ENCODE peak calls at places on chromosomes 3 and 15, in six cellular contexts. D is Peyer's patch; C is uterus; Q is ascending aorta; J is spleen; W is CD8-positive, alpha-beta T cell. X is an unnamed sample. For H3K4me1, the result is how much of the 10 kb centered on the place peaks cover.

GRCh38 chr15:80674245-80674614 is 20.9 kb upstream of the ABHD17C start:
- DNase-seq in J (no peak), Q (no peak), W (no peak), D (no peak), C (no peak), X (no peak)

GRCh38 chr15:84827246-84827645 is 10.1 kb downstream of the ALPK3 start:
- DNase-seq in Q (peak), C (no peak), W (no peak), J (no peak), D (no peak), X (no peak)

GRCh38 chr3:115359507-115359906 is 212.4 kb upstream of the ZBTB20 start:
- DNase-seq in C (no peak), J (no peak), W (no peak), Q (no peak), D (no peak), X (no peak)

GRCh38 chr15:29139540-29140459 is 129.8 kb downstream of the NSMCE3 start:
- DNase-seq in J (peak), Q (peak), W (peak), D (peak), C (no peak), X (no peak)

GRCh38 chr3:119580148-119580760 is 962 bp downstream of the ADPRH start:
- DNase-seq in J (peak), D (peak), Q (no peak), C (peak), W (no peak), X (no peak)

GRCh38 chr3:160434071-160434470 is 15.5 kb downstream of the TRIM59 start:
- DNase-seq in D (no peak), Q (no peak), C (no peak), W (no peak), J (no peak), X (no peak)

GRCh38 chr3:16993227-16993626 is 108.5 kb downstream of the PLCL2 start:
- DNase-seq in C (no peak), J (no peak), Q (no peak), D (no peak), W (no peak), X (no peak)

GRCh38 chr3:156609546-156609945 is 54.6 kb upstream of the SSR3 start:
- DNase-seq in W (no peak), C (no peak), D (no peak), J (no peak), Q (no peak), X (no peak)

GRCh38 chr3:94246136-94246535 is 183.3 kb downstream of the NSUN3 start:
- DNase-seq in W (no peak), Q (no peak), D (no peak), C (no peak), J (no peak), X (no peak)

GRCh38 chr3:77684115-77684514 is 644.2 kb downstream of the ROBO2 start:
- DNase-seq in Q (no peak), D (no peak), W (no peak), C (no peak), J (no peak), X (no peak)

GRCh38 chr3:4660936-4661335 is 167.8 kb downstream of the ITPR1 start:
- DNase-seq in W (no peak), J (no peak), D (no peak), Q (no peak), C (no peak), X (peak)
- H3K4me1 ChIP-seq in W (under half), J (under half), D (under half), Q (under half), C (under half), X (under half)

GRCh38 chr15:78052545-78052944 is 25.0 kb downstream of the TBC1D2B start:
- DNase-seq in D (no peak), Q (no peak), W (no peak), C (no peak), J (no peak), X (no peak)

GRCh38 chr15:78055923-78056713 is 21.4 kb downstream of the TBC1D2B start:
- DNase-seq in D (peak), W (no peak), C (no peak), Q (peak), J (no peak), X (no peak)

GRCh38 chr15:78056714-78057269 is 20.7 kb downstream of the TBC1D2B start:
- DNase-seq in D (peak), J (no peak), C (no peak), Q (peak), W (no peak), X (no peak)

GRCh38 chr15:78054971-78055370 is 22.5 kb downstream of the TBC1D2B start:
- DNase-seq in D (no peak), W (no peak), Q (no peak), C (no peak), J (no peak), X (no peak)

GRCh38 chr15:78054518-78054917 is 23.0 kb downstream of the TBC1D2B start:
- DNase-seq in Q (no peak), C (no peak), J (no peak), W (no peak), D (no peak), X (no peak)
- H3K4me1 ChIP-seq in Q (under half), C (under half), J (half or more), W (half or more), D (under half), X (half or more)

DNA sequence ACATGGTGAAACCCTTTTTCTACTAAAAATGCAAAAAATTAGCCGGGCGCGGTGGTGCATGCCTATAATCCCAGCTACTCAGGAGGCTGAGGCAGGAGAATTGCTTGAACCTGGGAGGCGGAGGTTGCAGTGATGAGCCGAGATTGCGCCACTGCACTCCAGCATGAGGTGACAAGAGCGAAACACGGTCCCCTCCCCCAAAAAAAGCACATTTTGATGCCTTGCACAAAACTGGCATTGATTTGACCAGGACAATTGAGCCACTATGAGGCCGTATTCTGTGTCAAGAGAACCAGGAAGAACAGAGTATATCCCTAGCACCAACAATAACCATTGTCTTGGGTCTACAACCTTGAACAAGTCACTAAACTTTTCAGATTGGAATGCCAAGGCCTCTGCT is 50.6 kb downstream of the SH3BP5 start:
- DNase-seq in C (no peak), J (no peak), W (no peak), D (no peak), Q (no peak), X (no peak)
- H3K4me1 ChIP-seq in C (under half), J (under half), W (under half), D (under half), Q (under half), X (under half)

GRCh38 chr3:10389341-10389740 is 68.4 kb upstream of the SEC13 start:
- DNase-seq in W (no peak), C (no peak), D (no peak), Q (no peak), J (no peak), X (no peak)

GRCh38 chr3:10391391-10391790 is 70.5 kb upstream of the SEC13 start:
- DNase-seq in W (peak), Q (no peak), C (no peak), D (no peak), J (peak), X (no peak)

GRCh38 chr3:10389995-10390394 is 69.1 kb upstream of the SEC13 start:
- DNase-seq in D (no peak), J (peak), Q (no peak), W (no peak), C (no peak), X (no peak)

GRCh38 chr3:10392244-10392643 is 71.3 kb upstream of the SEC13 start:
- DNase-seq in Q (no peak), W (no peak), C (no peak), J (peak), D (no peak), X (no peak)

DNA sequence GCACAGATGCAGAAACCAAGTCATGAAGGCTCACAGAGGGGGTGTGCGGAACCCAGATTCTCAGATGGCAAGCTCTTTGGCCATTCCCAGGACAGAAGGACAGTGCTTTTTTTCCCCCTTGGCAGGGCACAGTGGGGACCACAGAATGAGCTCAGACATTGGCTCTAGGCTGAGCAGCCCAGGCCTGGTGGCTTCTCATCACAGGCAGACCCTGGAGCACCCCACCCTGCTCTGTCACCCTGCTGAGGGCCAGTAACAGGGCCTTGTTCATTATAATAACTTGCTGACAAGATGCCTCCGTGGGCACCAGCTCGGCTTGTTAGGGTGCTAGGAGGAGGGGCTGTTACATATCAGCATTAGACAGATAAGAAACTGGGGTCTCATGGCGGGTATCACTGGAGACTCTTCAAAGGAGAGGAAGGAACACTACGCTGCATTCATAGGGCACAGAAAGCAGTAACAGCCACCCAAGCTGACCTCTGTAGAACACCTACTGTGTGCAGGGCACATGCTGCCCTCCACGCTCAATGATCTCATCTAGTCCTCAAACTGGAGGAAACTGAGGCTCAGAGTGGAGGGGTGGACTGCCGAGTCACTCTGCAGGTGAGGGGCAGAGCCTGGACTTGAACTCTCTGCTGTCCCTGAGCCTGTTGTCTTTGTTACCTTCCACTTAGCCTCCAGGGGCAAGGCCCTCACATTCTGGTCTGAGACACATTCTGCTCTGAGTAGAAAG is 69.9 kb upstream of the SEC13 start:
- DNase-seq in Q (no peak), C (no peak), D (no peak), W (no peak), J (peak), X (no peak)
- H3K4me1 ChIP-seq in Q (under half), C (under half), D (under half), W (under half), J (under half), X (under half)

DNA sequence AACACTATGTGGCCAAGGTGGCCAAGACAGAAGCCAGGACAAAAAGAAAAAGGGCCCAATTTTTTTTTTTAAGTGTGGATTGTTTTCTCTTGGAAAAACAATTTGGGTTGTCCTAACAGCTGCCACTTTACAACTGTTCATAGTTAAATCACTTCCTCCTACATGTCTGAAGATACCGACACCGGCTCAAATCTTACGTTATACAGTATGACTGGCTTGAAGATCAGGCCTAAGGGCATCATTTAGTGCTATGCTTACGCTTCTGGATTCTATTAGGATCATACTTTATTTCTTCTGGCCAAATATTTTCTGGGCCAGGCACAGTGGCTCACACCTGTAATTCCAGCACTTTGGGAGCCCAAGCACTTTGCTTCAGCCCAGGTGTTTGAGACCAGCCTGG is 404.4 kb downstream of the MECOM start:
- DNase-seq in W (no peak), J (no peak), D (no peak), C (no peak), Q (no peak), X (no peak)
- H3K4me1 ChIP-seq in W (under half), J (under half), D (under half), C (under half), Q (under half), X (under half)

GRCh38 chr15:60077581-60078359 is 73.7 kb downstream of the FOXB1 start:
- DNase-seq in D (no peak), C (no peak), Q (no peak), J (no peak), W (no peak), X (no peak)
- H3K4me1 ChIP-seq in D (under half), C (under half), Q (under half), J (under half), W (under half), X (under half)

GRCh38 chr3:37054370-37054769 is 61.1 kb downstream of the MLH1 start:
- DNase-seq in D (no peak), W (no peak), J (no peak), C (no peak), Q (no peak), X (no peak)

GRCh38 chr3:37052860-37053259 is 59.5 kb downstream of the MLH1 start:
- DNase-seq in D (no peak), W (no peak), J (no peak), C (no peak), Q (no peak), X (no peak)

GRCh38 chr3:37056826-37057225 is 63.5 kb downstream of the MLH1 start:
- DNase-seq in C (no peak), Q (no peak), J (no peak), D (no peak), W (no peak), X (no peak)

GRCh38 chr3:37053337-37053736 is 60.0 kb downstream of the MLH1 start:
- DNase-seq in Q (no peak), W (no peak), J (no peak), D (no peak), C (no peak), X (no peak)

DNA sequence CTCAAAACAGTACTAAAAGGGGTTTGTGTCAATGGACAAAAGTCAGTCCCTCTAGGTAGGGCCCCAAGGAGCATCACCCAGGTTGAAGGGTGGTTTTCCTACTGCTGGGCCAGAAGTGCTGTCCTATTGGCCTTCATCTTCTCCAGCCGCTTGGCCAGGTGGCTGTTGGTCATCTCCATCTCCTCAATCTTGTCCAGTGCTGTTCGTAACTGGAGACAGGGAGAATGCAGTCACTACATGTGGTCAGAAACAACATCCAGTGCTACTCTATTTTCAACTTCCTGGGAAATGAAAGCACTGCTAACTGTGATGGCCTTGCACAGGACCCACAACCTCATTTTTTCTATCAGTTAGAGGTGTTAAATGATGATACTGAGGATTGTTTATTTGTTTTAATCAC is 60.4 kb downstream of the MLH1 start:
- DNase-seq in W (no peak), D (no peak), Q (no peak), J (no peak), C (no peak), X (no peak)
- H3K4me1 ChIP-seq in W (under half), D (under half), Q (under half), J (under half), C (under half), X (under half)

GRCh38 chr3:141681390-141681780 is 56.7 kb upstream of the RNF7 start:
- DNase-seq in J (no peak), C (no peak), D (no peak), W (no peak), Q (no peak), X (no peak)

GRCh38 chr3:141682921-141683320 is 55.2 kb upstream of the RNF7 start:
- DNase-seq in W (no peak), C (no peak), D (no peak), Q (no peak), J (no peak), X (no peak)

GRCh38 chr3:141680620-141681389 is 57.3 kb upstream of the RNF7 start:
- DNase-seq in Q (no peak), J (no peak), C (peak), D (no peak), W (no peak), X (peak)

GRCh38 chr3:141684758-141685157 is 53.3 kb upstream of the RNF7 start:
- DNase-seq in W (no peak), C (no peak), D (no peak), J (no peak), Q (no peak), X (no peak)

GRCh38 chr3:141682007-141682406 is 56.1 kb upstream of the RNF7 start:
- DNase-seq in D (no peak), W (no peak), Q (no peak), C (no peak), J (no peak), X (peak)
- H3K4me1 ChIP-seq in D (under half), W (under half), Q (under half), C (under half), J (half or more), X (under half)

GRCh38 chr3:62376187-62376720 is 2.9 kb upstream of the FEZF2 start:
- DNase-seq in W (no peak), Q (no peak), D (no peak), C (no peak), J (no peak), X (no peak)
- H3K4me1 ChIP-seq in W (under half), Q (under half), D (under half), C (under half), J (under half), X (half or more)

X was measured in esophagus muscularis mucosa.